ENCODE peak calls at places on chromosome 22, in four cellular contexts. A is HepG2, P is GM12878, D is K562. W is an unnamed sample.

GRCh38 chr22:26642465-26643367 is 14.7 kb upstream of the MIAT start:
- DNase-seq in A (no peak), P (no peak), D (peak; percentile 57), W (no peak)

GRCh38 chr22:48898524-48899377 is 928.9 kb downstream of the BRD1 start:
- DNase-seq in A (no peak), P (no peak), D (no peak), W (no peak)

GRCh38 chr22:20243545-20244249 is 24.4 kb downstream of the RTN4R start:
- DNase-seq in A (no peak), P (no peak), D (peak; percentile 91), W (peak; percentile 43)

GRCh38 chr22:49469896-49470740 is 357.6 kb downstream of the BRD1 start:
- DNase-seq in A (no peak), P (no peak), D (no peak), W (no peak)

GRCh38 chr22:44243761-44244160 is 63.0 kb downstream of the PARVG start:
- DNase-seq in A (no peak), P (no peak), D (no peak), W (no peak)

GRCh38 chr22:43174941-43175531 is 11.9 kb downstream of the TTLL12 start:
- DNase-seq in A (no peak), P (no peak), D (no peak), W (no peak)

GRCh38 chr22:20758688-20759087 is 15.2 kb upstream of the SERPIND1 start:
- DNase-seq in A (peak; percentile 56), P (no peak), D (no peak), W (no peak)

GRCh38 chr22:41963453-41964105 is 5.7 kb upstream of the SEPTIN3 start:
- DNase-seq in A (no peak), P (no peak), D (no peak), W (no peak)

GRCh38 chr22:40193429-40194421 is 16.0 kb downstream of the TNRC6B start:
- DNase-seq in A (no peak), P (no peak), D (no peak), W (no peak)

GRCh38 chr22:43449205-43449830 is 37.5 kb downstream of the MPPED1 start:
- DNase-seq in A (no peak), P (no peak), D (peak; percentile 70), W (peak; percentile 30)

GRCh38 chr22:25485626-25486545 is 78.6 kb upstream of the GRK3 start:
- DNase-seq in A (no peak), P (peak; percentile 47), D (no peak), W (no peak)

GRCh38 chr22:39545310-39546063 is 12.9 kb upstream of the RPS19BP1 start:
- DNase-seq in A (no peak), P (no peak), D (peak; percentile 62), W (peak; percentile 79)

GRCh38 chr22:19896665-19897355 is 42.1 kb upstream of the GNB1L start:
- DNase-seq in A (no peak), P (no peak), D (peak; percentile 76), W (no peak)

GRCh38 chr22:39959640-39960447 is at the start of gene TMA7B:
- DNase-seq in A (no peak), P (no peak), D (peak; percentile 49), W (peak; percentile 34)

GRCh38 chr22:32876516-32876915 is 75.0 kb downstream of the TIMP3 start:
- DNase-seq in A (no peak), P (no peak), D (no peak), W (no peak)

GRCh38 chr22:39556970-39557811 is 13.4 kb upstream of the CACNA1I start:
- DNase-seq in A (no peak), P (no peak), D (peak; percentile 58), W (peak; percentile 66)

DNA sequence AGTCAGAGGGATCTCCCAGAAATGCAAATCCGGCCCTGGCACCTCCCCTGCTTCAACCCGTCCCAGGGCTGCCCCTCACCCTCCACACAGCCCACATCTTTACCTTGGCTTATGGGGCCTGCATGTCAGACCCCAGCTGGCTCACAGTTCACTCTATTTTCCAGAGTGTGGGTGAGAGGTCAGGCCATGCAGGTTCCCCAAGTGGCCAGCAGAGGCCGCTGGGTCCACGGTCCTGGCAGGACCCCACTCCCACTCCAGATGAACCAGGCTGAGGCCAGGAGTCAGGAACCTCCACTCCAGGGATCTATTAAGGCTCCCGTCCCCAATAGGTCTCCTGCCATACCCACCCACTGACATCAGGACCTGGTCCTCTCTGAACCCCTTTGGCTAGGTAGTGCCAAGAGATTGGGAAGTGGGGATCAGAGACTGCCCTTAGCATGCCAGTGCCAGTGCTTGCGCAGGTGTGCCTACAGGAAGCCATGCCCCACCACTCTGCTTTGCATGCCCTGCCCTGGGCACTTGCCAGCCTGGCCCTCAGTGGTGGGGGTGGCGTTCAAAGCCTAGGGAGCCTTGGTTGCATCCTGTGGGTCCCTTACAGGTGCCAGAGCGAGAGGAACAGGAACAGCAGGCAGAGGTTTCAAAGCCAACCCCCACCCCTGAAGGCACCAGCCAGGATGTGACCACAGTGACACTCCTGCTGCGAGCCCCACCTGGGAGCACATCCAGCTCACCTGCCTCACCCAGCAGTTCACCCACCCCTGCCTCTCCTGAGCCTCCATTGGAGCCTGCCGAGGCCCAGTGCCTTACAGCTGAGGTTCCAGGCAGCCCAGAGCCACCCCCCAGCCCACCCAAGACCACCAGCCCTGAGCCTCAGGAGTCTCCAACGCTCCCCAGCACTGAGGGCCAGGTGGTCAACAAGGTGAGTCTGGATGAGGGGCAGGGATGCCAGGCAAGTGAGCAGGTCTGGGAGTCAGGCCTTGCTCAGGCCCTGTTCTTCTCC is 8.3 kb downstream of the SMTN start:
- DNase-seq in A (no peak), P (no peak), D (peak; percentile 61), W (peak; percentile 77)
- TF ChIP-seq TARDBP in A (no peak), P (no peak), D (no peak), W (no peak)

DNA sequence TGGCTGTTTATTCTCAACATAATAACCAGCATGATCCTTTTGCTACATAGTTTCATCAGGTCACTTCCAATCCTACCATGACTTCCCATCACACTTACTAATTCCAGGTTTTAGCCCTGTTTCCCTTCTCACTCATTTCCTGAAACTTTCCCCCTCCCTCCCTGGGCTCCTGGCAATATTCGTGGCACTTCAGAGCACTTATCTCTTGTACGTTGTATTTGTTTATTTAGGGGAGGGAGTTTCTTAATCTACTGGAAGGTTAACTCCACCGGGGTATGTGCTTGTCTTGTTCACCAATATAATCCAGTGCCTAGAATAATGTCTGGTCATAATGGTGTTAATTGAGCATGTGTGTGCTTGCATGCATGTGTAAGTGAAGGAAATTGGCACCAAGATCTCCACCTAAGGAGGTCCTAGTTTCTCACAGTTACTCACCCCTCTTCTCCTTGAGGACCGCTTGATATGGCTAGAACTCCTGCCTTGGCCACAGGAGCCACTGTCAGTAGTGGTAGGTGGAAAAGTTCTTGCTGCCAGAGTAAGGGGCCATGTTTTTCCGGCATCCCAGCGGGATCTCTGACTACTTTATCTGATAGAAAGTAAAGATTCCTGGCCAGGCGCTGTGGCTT is 11.7 kb downstream of the EIF3L start:
- DNase-seq in A (no peak), P (no peak), D (no peak), W (no peak)
- TF ChIP-seq TARDBP in A (no peak), P (no peak), D (no peak), W (no peak)

GRCh38 chr22:24129980-24130379 is 51.3 kb upstream of the SUSD2 start:
- DNase-seq in A (no peak), P (no peak), D (no peak), W (no peak)
- TF ChIP-seq TARDBP in A (no peak), P (no peak), D (no peak), W (no peak)

DNA sequence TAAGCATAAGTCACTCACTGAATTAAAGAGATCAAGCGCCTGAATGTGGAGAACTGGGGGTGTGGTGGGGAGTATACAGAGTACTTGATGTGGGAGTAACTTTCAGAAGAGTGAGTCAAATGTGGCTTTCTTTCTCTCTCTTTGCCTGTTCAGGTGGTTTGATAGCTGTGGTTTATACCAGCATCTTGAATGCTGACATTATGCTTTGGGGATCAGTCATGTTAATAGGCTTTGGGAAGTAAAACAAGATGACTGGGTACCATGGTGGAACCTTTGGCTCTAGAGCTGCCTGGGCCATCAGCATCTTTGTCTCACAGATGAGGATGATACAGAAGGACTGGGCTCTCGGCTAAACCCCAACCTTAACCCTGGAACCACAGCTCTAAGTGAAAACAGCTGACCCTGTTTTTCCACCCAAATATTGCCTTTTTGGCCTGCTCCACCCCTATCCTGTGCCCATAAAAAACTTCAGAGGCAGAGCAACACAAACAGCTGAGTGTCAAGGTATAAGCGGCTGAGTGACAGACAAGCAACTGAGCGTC is 58.2 kb upstream of the GNAZ start:
- DNase-seq in A (no peak), P (peak; percentile 36), D (peak; percentile 40), W (no peak)
- TF ChIP-seq TARDBP in A (no peak), P (no peak), D (no peak), W (no peak)